ENCODE peak calls at places on chromosome 22, in five cellular contexts. One of them, this sample, is unnamed.

GRCh38 chr22:45905924-45906865 is 70.8 kb downstream of the WNT7B start:
- DNase-seq in HL-60: no peak
- DNase-seq in breast epithelium: no peak
- DNase-seq in SK-N-SH: no peak
- DNase-seq in upper lobe of left lung: no peak
- DNase-seq in this sample: no peak

GRCh38 chr22:19062139-19062789 is 59.9 kb downstream of the DGCR2 start:
- DNase-seq in HL-60: no peak
- DNase-seq in breast epithelium: no peak
- DNase-seq in SK-N-SH: no peak
- DNase-seq in upper lobe of left lung: peak
- DNase-seq in this sample: no peak

GRCh38 chr22:40721266-40721665 is 42.0 kb downstream of the MCHR1 start:
- DNase-seq in HL-60: no peak
- DNase-seq in breast epithelium: no peak
- DNase-seq in SK-N-SH: peak
- DNase-seq in upper lobe of left lung: no peak
- DNase-seq in this sample: no peak

GRCh38 chr22:23388492-23389009 is 191.5 kb downstream of the IGLL1 start:
- DNase-seq in HL-60: no peak
- DNase-seq in breast epithelium: no peak
- DNase-seq in SK-N-SH: no peak
- DNase-seq in upper lobe of left lung: no peak
- DNase-seq in this sample: no peak

GRCh38 chr22:30266445-30267381 is at the start of gene OSM:
- DNase-seq in HL-60: peak
- DNase-seq in breast epithelium: no peak
- DNase-seq in SK-N-SH: no peak
- DNase-seq in upper lobe of left lung: peak
- DNase-seq in this sample: no peak

GRCh38 chr22:44305455-44305854 is 7.3 kb downstream of the SHISAL1 start:
- DNase-seq in HL-60: no peak
- DNase-seq in breast epithelium: no peak
- DNase-seq in SK-N-SH: no peak
- DNase-seq in upper lobe of left lung: no peak
- DNase-seq in this sample: no peak

GRCh38 chr22:28714043-28714442 is 27.6 kb downstream of the CHEK2 start:
- DNase-seq in HL-60: no peak
- DNase-seq in breast epithelium: no peak
- DNase-seq in SK-N-SH: no peak
- DNase-seq in upper lobe of left lung: no peak
- DNase-seq in this sample: no peak

GRCh38 chr22:33917744-33918406 is 2.4 kb downstream of the LARGE1 start:
- DNase-seq in HL-60: no peak
- DNase-seq in breast epithelium: no peak
- DNase-seq in SK-N-SH: peak
- DNase-seq in upper lobe of left lung: no peak
- DNase-seq in this sample: no peak

GRCh38 chr22:22123118-22123959 is 121.2 kb upstream of the VPREB1 start:
- DNase-seq in HL-60: no peak
- DNase-seq in breast epithelium: no peak
- DNase-seq in SK-N-SH: no peak
- DNase-seq in upper lobe of left lung: no peak
- DNase-seq in this sample: no peak

GRCh38 chr22:23183107-23183698 is 2.9 kb downstream of the BCR start:
- DNase-seq in HL-60: no peak
- DNase-seq in breast epithelium: peak
- DNase-seq in SK-N-SH: peak
- DNase-seq in upper lobe of left lung: peak
- DNase-seq in this sample: no peak

GRCh38 chr22:17672417-17672991 is 33.9 kb downstream of the BCL2L13 start:
- DNase-seq in HL-60: no peak
- DNase-seq in breast epithelium: no peak
- DNase-seq in SK-N-SH: peak
- DNase-seq in upper lobe of left lung: no peak
- DNase-seq in this sample: no peak

GRCh38 chr22:41487037-41487963 is 18.4 kb downstream of the ACO2 start:
- DNase-seq in HL-60: no peak
- DNase-seq in breast epithelium: no peak
- DNase-seq in SK-N-SH: no peak
- DNase-seq in upper lobe of left lung: no peak
- DNase-seq in this sample: no peak

GRCh38 chr22:19098157-19098556 is 24.1 kb downstream of the DGCR2 start:
- DNase-seq in HL-60: no peak
- DNase-seq in breast epithelium: no peak
- DNase-seq in SK-N-SH: no peak
- DNase-seq in upper lobe of left lung: no peak
- DNase-seq in this sample: no peak

GRCh38 chr22:46581580-46582244 is 38.5 kb upstream of the GRAMD4 start:
- DNase-seq in HL-60: no peak
- DNase-seq in breast epithelium: no peak
- DNase-seq in SK-N-SH: no peak
- DNase-seq in upper lobe of left lung: peak
- DNase-seq in this sample: peak

GRCh38 chr22:30274061-30274812 is 7.6 kb upstream of the OSM start:
- DNase-seq in HL-60: no peak
- DNase-seq in breast epithelium: no peak
- DNase-seq in SK-N-SH: no peak
- DNase-seq in upper lobe of left lung: no peak
- DNase-seq in this sample: no peak

GRCh38 chr22:41589260-41589600 is 410 bp downstream of the PMM1 start:
- DNase-seq in HL-60: peak
- DNase-seq in breast epithelium: no peak
- DNase-seq in SK-N-SH: peak
- DNase-seq in upper lobe of left lung: peak
- DNase-seq in this sample: no peak

GRCh38 chr22:30566125-30566524 is 8.3 kb downstream of the GAL3ST1 start:
- DNase-seq in HL-60: no peak
- DNase-seq in breast epithelium: no peak
- DNase-seq in SK-N-SH: no peak
- DNase-seq in upper lobe of left lung: no peak
- DNase-seq in this sample: no peak

GRCh38 chr22:40995821-40996220 is 44.6 kb downstream of the RBX1 start:
- DNase-seq in HL-60: no peak
- DNase-seq in breast epithelium: no peak
- DNase-seq in SK-N-SH: no peak
- DNase-seq in upper lobe of left lung: no peak
- DNase-seq in this sample: no peak

GRCh38 chr22:45329536-45329936 is 19.8 kb downstream of the FAM118A start:
- DNase-seq in HL-60: no peak
- DNase-seq in breast epithelium: no peak
- DNase-seq in SK-N-SH: peak
- DNase-seq in upper lobe of left lung: no peak
- DNase-seq in this sample: no peak

GRCh38 chr22:45612940-45613339 is 58.7 kb upstream of the ATXN10 start:
- DNase-seq in HL-60: no peak
- DNase-seq in breast epithelium: no peak
- DNase-seq in SK-N-SH: no peak
- DNase-seq in upper lobe of left lung: no peak
- DNase-seq in this sample: no peak

GRCh38 chr22:46572911-46573780 is 35.7 kb upstream of the CELSR1 start:
- DNase-seq in HL-60: no peak
- DNase-seq in breast epithelium: no peak
- DNase-seq in SK-N-SH: no peak
- DNase-seq in upper lobe of left lung: no peak
- DNase-seq in this sample: no peak

GRCh38 chr22:48488611-48489456 is 1338.8 kb downstream of the BRD1 start:
- DNase-seq in HL-60: no peak
- DNase-seq in breast epithelium: no peak
- DNase-seq in SK-N-SH: peak
- DNase-seq in upper lobe of left lung: no peak
- DNase-seq in this sample: peak

GRCh38 chr22:50191041-50191740 is 5.5 kb downstream of the TRABD start:
- DNase-seq in HL-60: peak
- DNase-seq in breast epithelium: no peak
- DNase-seq in SK-N-SH: peak
- DNase-seq in upper lobe of left lung: peak
- DNase-seq in this sample: no peak
- H3K4me3 ChIP-seq in HL-60: peak
- H3K4me3 ChIP-seq in breast epithelium: peak
- H3K4me3 ChIP-seq in SK-N-SH: no peak
- H3K4me3 ChIP-seq in upper lobe of left lung: peak
- H3K4me3 ChIP-seq in this sample: peak

GRCh38 chr22:43044402-43044801 is 29.5 kb upstream of the PACSIN2 start:
- DNase-seq in HL-60: no peak
- DNase-seq in breast epithelium: no peak
- DNase-seq in SK-N-SH: no peak
- DNase-seq in upper lobe of left lung: no peak
- DNase-seq in this sample: no peak

GRCh38 chr22:43047605-43048004 is 32.7 kb upstream of the PACSIN2 start:
- DNase-seq in HL-60: no peak
- DNase-seq in breast epithelium: no peak
- DNase-seq in SK-N-SH: no peak
- DNase-seq in upper lobe of left lung: no peak
- DNase-seq in this sample: no peak

GRCh38 chr22:43039800-43040199 is 24.9 kb upstream of the PACSIN2 start:
- DNase-seq in HL-60: no peak
- DNase-seq in breast epithelium: no peak
- DNase-seq in SK-N-SH: no peak
- DNase-seq in upper lobe of left lung: no peak
- DNase-seq in this sample: no peak

GRCh38 chr22:43038325-43038724 is 23.4 kb upstream of the PACSIN2 start:
- DNase-seq in HL-60: no peak
- DNase-seq in breast epithelium: no peak
- DNase-seq in SK-N-SH: no peak
- DNase-seq in upper lobe of left lung: no peak
- DNase-seq in this sample: no peak

DNA sequence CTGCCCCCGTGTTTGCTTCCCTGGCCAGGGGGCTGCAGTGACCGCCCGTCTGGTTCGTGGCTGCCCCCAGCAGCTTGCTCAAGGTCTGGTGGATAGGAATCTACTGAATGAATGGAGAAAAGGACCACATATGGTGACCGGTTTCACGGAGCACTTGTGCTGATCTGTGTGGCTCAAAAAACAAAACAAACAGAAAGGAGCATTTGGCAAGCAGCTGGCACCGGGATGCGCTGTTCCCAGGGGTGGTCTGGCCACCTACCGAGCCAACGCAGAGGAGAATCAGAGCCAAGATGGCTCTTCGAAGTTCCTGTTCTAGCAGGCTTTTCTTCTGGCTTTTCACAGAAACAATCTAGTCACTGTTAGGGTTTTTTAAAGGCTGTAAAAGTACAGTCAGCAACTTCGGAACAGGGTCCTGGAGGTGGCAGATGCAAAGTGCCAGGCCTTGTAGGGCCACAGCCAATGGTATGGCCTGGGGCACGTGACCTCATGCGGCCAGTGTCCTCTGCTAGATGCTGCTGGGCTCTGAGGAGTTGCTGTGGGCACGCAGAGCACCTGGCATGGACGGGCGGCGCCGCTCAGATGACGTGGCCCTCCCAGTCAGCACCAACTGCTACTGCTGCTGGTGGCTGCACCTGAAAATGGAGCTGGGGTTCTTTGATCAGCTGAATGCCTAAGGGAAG is 27.3 kb upstream of the PACSIN2 start:
- DNase-seq in HL-60: no peak
- DNase-seq in breast epithelium: peak
- DNase-seq in SK-N-SH: no peak
- DNase-seq in upper lobe of left lung: no peak
- DNase-seq in this sample: no peak
- TF ChIP-seq POLR2AphosphoS5 in HL-60: no peak
- TF ChIP-seq POLR2AphosphoS5 in breast epithelium: no peak
- TF ChIP-seq POLR2AphosphoS5 in SK-N-SH: no peak
- TF ChIP-seq POLR2AphosphoS5 in upper lobe of left lung: no peak
- TF ChIP-seq POLR2AphosphoS5 in this sample: no peak

GRCh38 chr22:35475545-35475944 is 65.1 kb upstream of the RASD2 start:
- DNase-seq in HL-60: no peak
- DNase-seq in breast epithelium: no peak
- DNase-seq in SK-N-SH: no peak
- DNase-seq in upper lobe of left lung: no peak
- DNase-seq in this sample: no peak

GRCh38 chr22:35473971-35474370 is 66.7 kb upstream of the RASD2 start:
- DNase-seq in HL-60: no peak
- DNase-seq in breast epithelium: no peak
- DNase-seq in SK-N-SH: no peak
- DNase-seq in upper lobe of left lung: no peak
- DNase-seq in this sample: no peak

GRCh38 chr22:35467788-35468187 is 67.8 kb downstream of the MCM5 start:
- DNase-seq in HL-60: no peak
- DNase-seq in breast epithelium: peak
- DNase-seq in SK-N-SH: peak
- DNase-seq in upper lobe of left lung: peak
- DNase-seq in this sample: peak

GRCh38 chr22:35472488-35472887 is 68.1 kb upstream of the RASD2 start:
- DNase-seq in HL-60: no peak
- DNase-seq in breast epithelium: no peak
- DNase-seq in SK-N-SH: no peak
- DNase-seq in upper lobe of left lung: no peak
- DNase-seq in this sample: no peak

GRCh38 chr22:35470903-35471321 is 69.7 kb upstream of the RASD2 start:
- DNase-seq in HL-60: no peak
- DNase-seq in breast epithelium: no peak
- DNase-seq in SK-N-SH: no peak
- DNase-seq in upper lobe of left lung: no peak
- DNase-seq in this sample: no peak
- TF ChIP-seq CTCF in HL-60: no peak
- TF ChIP-seq CTCF in breast epithelium: no peak
- TF ChIP-seq CTCF in SK-N-SH: peak
- TF ChIP-seq CTCF in upper lobe of left lung: no peak
- TF ChIP-seq CTCF in this sample: no peak

GRCh38 chr22:20497426-20497825 is 1.8 kb upstream of the KLHL22 start:
- DNase-seq in HL-60: no peak
- DNase-seq in breast epithelium: no peak
- DNase-seq in SK-N-SH: no peak
- DNase-seq in upper lobe of left lung: no peak
- DNase-seq in this sample: no peak
- H3K4me3 ChIP-seq in HL-60: no peak
- H3K4me3 ChIP-seq in breast epithelium: no peak
- H3K4me3 ChIP-seq in SK-N-SH: no peak
- H3K4me3 ChIP-seq in upper lobe of left lung: no peak
- H3K4me3 ChIP-seq in this sample: no peak